ENCODE peak calls at places on chromosome 12, in seven cellular contexts. One of them, this sample, is unnamed.

GRCh38 chr12:56922032-56922431 is 12.2 kb downstream of the SDR9C7 start:
- DNase-seq in OCI-LY7: no peak
- DNase-seq in heart right ventricle: no peak
- DNase-seq in NB4: no peak
- DNase-seq in stomach: no peak
- DNase-seq in foreskin fibroblast: no peak
- DNase-seq in RWPE2: no peak
- DNase-seq in this sample: no peak

GRCh38 chr12:18799140-18799446 is 61.2 kb downstream of the CAPZA3 start:
- DNase-seq in OCI-LY7: no peak
- DNase-seq in heart right ventricle: no peak
- DNase-seq in NB4: no peak
- DNase-seq in stomach: no peak
- DNase-seq in foreskin fibroblast: no peak
- DNase-seq in RWPE2: no peak
- DNase-seq in this sample: no peak

GRCh38 chr12:3122841-3123678 is 45.9 kb downstream of the TSPAN9 start:
- DNase-seq in OCI-LY7: no peak
- DNase-seq in heart right ventricle: peak
- DNase-seq in NB4: no peak
- DNase-seq in stomach: no peak
- DNase-seq in foreskin fibroblast: peak
- DNase-seq in RWPE2: no peak
- DNase-seq in this sample: no peak

GRCh38 chr12:32253154-32253795 is 146.1 kb upstream of the FGD4 start:
- DNase-seq in OCI-LY7: no peak
- DNase-seq in heart right ventricle: no peak
- DNase-seq in NB4: no peak
- DNase-seq in stomach: no peak
- DNase-seq in foreskin fibroblast: no peak
- DNase-seq in RWPE2: no peak
- DNase-seq in this sample: no peak

GRCh38 chr12:53825246-53826081 is 73.7 kb upstream of the CISTR start:
- DNase-seq in OCI-LY7: no peak
- DNase-seq in heart right ventricle: no peak
- DNase-seq in NB4: no peak
- DNase-seq in stomach: peak
- DNase-seq in foreskin fibroblast: peak
- DNase-seq in RWPE2: no peak
- DNase-seq in this sample: no peak

GRCh38 chr12:116556964-116557706 is 2.0 kb upstream of the MAP1LC3B2 start:
- DNase-seq in OCI-LY7: no peak
- DNase-seq in heart right ventricle: no peak
- DNase-seq in NB4: peak
- DNase-seq in stomach: no peak
- DNase-seq in foreskin fibroblast: no peak
- DNase-seq in RWPE2: no peak
- DNase-seq in this sample: no peak

GRCh38 chr12:110023634-110024023 is 24.4 kb downstream of the ANKRD13A start:
- DNase-seq in OCI-LY7: no peak
- DNase-seq in heart right ventricle: no peak
- DNase-seq in NB4: no peak
- DNase-seq in stomach: no peak
- DNase-seq in foreskin fibroblast: no peak
- DNase-seq in RWPE2: no peak
- DNase-seq in this sample: no peak

GRCh38 chr12:30753761-30754382 is 879 bp downstream of the CAPRIN2 start:
- DNase-seq in OCI-LY7: peak
- DNase-seq in heart right ventricle: no peak
- DNase-seq in NB4: no peak
- DNase-seq in stomach: no peak
- DNase-seq in foreskin fibroblast: no peak
- DNase-seq in RWPE2: no peak
- DNase-seq in this sample: peak

GRCh38 chr12:132084681-132085635 is 59.2 kb downstream of the DDX51 start:
- DNase-seq in OCI-LY7: peak
- DNase-seq in heart right ventricle: peak
- DNase-seq in NB4: peak
- DNase-seq in stomach: peak
- DNase-seq in foreskin fibroblast: peak
- DNase-seq in RWPE2: no peak
- DNase-seq in this sample: no peak

GRCh38 chr12:76265424-76266180 is 82.6 kb downstream of the BBS10 start:
- DNase-seq in OCI-LY7: no peak
- DNase-seq in heart right ventricle: no peak
- DNase-seq in NB4: no peak
- DNase-seq in stomach: no peak
- DNase-seq in foreskin fibroblast: no peak
- DNase-seq in RWPE2: no peak
- DNase-seq in this sample: no peak

GRCh38 chr12:124369055-124369900 is 74.4 kb downstream of the RFLNA start:
- DNase-seq in OCI-LY7: no peak
- DNase-seq in heart right ventricle: peak
- DNase-seq in NB4: no peak
- DNase-seq in stomach: peak
- DNase-seq in foreskin fibroblast: peak
- DNase-seq in RWPE2: no peak
- DNase-seq in this sample: no peak

GRCh38 chr12:52395761-52396434 is 10.2 kb downstream of the KRT82 start:
- DNase-seq in OCI-LY7: peak
- DNase-seq in heart right ventricle: no peak
- DNase-seq in NB4: no peak
- DNase-seq in stomach: no peak
- DNase-seq in foreskin fibroblast: peak
- DNase-seq in RWPE2: no peak
- DNase-seq in this sample: no peak

GRCh38 chr12:111616177-111616623 is 17.1 kb upstream of the ATXN2 start:
- DNase-seq in OCI-LY7: no peak
- DNase-seq in heart right ventricle: no peak
- DNase-seq in NB4: no peak
- DNase-seq in stomach: no peak
- DNase-seq in foreskin fibroblast: peak
- DNase-seq in RWPE2: no peak
- DNase-seq in this sample: no peak

GRCh38 chr12:88884600-88884999 is 304.3 kb upstream of the KITLG start:
- DNase-seq in OCI-LY7: no peak
- DNase-seq in heart right ventricle: no peak
- DNase-seq in NB4: no peak
- DNase-seq in stomach: no peak
- DNase-seq in foreskin fibroblast: no peak
- DNase-seq in RWPE2: no peak
- DNase-seq in this sample: no peak

GRCh38 chr12:107484219-107484618 is 201.4 kb upstream of the PWP1 start:
- DNase-seq in OCI-LY7: no peak
- DNase-seq in heart right ventricle: no peak
- DNase-seq in NB4: no peak
- DNase-seq in stomach: no peak
- DNase-seq in foreskin fibroblast: no peak
- DNase-seq in RWPE2: no peak
- DNase-seq in this sample: no peak

GRCh38 chr12:57171668-57172067 is 24.2 kb upstream of the LRP1-AS start:
- DNase-seq in OCI-LY7: no peak
- DNase-seq in heart right ventricle: no peak
- DNase-seq in NB4: no peak
- DNase-seq in stomach: no peak
- DNase-seq in foreskin fibroblast: peak
- DNase-seq in RWPE2: no peak
- DNase-seq in this sample: no peak

GRCh38 chr12:76183459-76184186 is 99.1 kb upstream of the NAP1L1 start:
- DNase-seq in OCI-LY7: no peak
- DNase-seq in heart right ventricle: no peak
- DNase-seq in NB4: peak
- DNase-seq in stomach: no peak
- DNase-seq in foreskin fibroblast: peak
- DNase-seq in RWPE2: peak
- DNase-seq in this sample: peak

GRCh38 chr12:16605666-16606116 is 271 bp downstream of the LMO3 start:
- DNase-seq in OCI-LY7: peak
- DNase-seq in heart right ventricle: no peak
- DNase-seq in NB4: peak
- DNase-seq in stomach: no peak
- DNase-seq in foreskin fibroblast: no peak
- DNase-seq in RWPE2: no peak
- DNase-seq in this sample: no peak

GRCh38 chr12:4858385-4858784 is 51.3 kb upstream of the KCNA1 start:
- DNase-seq in OCI-LY7: peak
- DNase-seq in heart right ventricle: peak
- DNase-seq in NB4: no peak
- DNase-seq in stomach: no peak
- DNase-seq in foreskin fibroblast: no peak
- DNase-seq in RWPE2: no peak
- DNase-seq in this sample: no peak
- TF ChIP-seq CTCF in OCI-LY7: no peak
- TF ChIP-seq CTCF in heart right ventricle: no peak
- TF ChIP-seq CTCF in NB4: no peak
- TF ChIP-seq CTCF in stomach: no peak
- TF ChIP-seq CTCF in foreskin fibroblast: no peak
- TF ChIP-seq CTCF in RWPE2: no peak
- TF ChIP-seq CTCF in this sample: peak

GRCh38 chr12:121596526-121596925 is 15.7 kb upstream of the KDM2B start:
- DNase-seq in OCI-LY7: no peak
- DNase-seq in heart right ventricle: no peak
- DNase-seq in NB4: no peak
- DNase-seq in stomach: no peak
- DNase-seq in foreskin fibroblast: no peak
- DNase-seq in RWPE2: no peak
- DNase-seq in this sample: no peak

GRCh38 chr12:121595520-121595919 is 14.7 kb upstream of the KDM2B start:
- DNase-seq in OCI-LY7: no peak
- DNase-seq in heart right ventricle: no peak
- DNase-seq in NB4: no peak
- DNase-seq in stomach: no peak
- DNase-seq in foreskin fibroblast: no peak
- DNase-seq in RWPE2: no peak
- DNase-seq in this sample: no peak

GRCh38 chr12:121592323-121592722 is 11.5 kb upstream of the KDM2B start:
- DNase-seq in OCI-LY7: no peak
- DNase-seq in heart right ventricle: no peak
- DNase-seq in NB4: no peak
- DNase-seq in stomach: no peak
- DNase-seq in foreskin fibroblast: no peak
- DNase-seq in RWPE2: no peak
- DNase-seq in this sample: no peak

DNA sequence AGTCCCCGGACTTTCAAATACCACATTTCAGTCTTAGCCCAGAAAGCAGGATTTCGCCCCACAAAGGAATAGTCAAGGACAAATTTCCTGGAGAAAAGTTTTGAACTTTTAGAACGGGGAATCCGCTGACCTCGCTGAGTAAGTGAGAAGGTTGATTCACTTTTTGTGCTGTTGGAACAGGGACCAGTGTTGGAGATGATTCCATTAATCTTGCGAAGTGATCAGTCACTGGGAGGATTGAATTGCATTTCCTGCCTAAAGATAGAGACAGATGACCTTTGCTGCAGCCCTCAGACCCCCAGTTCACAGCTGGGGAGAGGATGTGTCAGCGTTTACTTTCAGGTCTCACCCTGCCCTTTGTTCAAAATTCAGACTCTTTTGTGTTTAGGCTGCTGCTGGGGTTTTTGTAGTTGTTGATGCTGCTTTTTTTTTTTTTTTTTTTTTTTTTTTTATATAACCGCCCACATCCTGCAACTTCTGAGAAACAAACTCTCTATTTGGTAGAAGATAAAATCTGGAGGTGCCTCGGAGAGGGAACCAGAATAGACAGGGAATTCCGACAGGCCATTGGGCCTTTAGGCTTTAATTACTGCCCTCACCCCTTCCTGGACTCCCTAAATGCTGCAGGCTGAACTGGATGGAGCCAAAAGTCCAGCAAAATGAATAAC is 9.8 kb upstream of the KDM2B start:
- DNase-seq in OCI-LY7: peak
- DNase-seq in heart right ventricle: no peak
- DNase-seq in NB4: peak
- DNase-seq in stomach: no peak
- DNase-seq in foreskin fibroblast: peak
- DNase-seq in RWPE2: no peak
- DNase-seq in this sample: peak
- H3K4me3 ChIP-seq in OCI-LY7: peak
- H3K4me3 ChIP-seq in heart right ventricle: peak
- H3K4me3 ChIP-seq in NB4: no peak
- H3K4me3 ChIP-seq in stomach: peak
- H3K4me3 ChIP-seq in foreskin fibroblast: peak
- H3K4me3 ChIP-seq in RWPE2: no peak
- H3K4me3 ChIP-seq in this sample: peak

DNA sequence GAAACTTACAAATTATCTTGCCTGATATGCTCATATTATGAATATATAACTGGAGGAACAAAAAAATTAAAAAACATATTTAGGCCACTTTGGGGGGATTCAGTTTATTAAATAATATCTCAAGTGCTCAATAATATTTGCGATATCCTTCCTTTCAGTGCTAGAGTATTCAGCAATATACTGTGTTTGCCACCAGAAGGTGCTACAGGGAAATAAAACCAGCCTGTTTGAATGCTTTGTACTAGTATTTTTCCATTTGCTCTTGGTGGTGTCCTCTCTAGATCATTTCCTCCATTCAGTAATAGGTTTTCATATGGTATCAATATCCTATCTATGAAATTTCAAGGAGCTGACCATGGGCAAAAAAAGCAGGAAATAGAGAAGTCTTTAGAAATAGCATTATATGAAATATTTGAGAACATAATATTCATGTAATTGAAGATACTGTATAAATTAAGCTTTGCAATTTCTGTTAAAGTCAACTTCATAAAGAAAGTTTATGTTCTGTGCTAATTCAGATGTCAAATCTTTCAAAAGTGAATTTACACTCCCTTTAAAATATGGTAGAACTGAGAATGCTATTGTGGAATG is 106.2 kb upstream of the NAV3 start:
- DNase-seq in OCI-LY7: peak
- DNase-seq in heart right ventricle: no peak
- DNase-seq in NB4: peak
- DNase-seq in stomach: no peak
- DNase-seq in foreskin fibroblast: no peak
- DNase-seq in RWPE2: no peak
- DNase-seq in this sample: no peak
- TF ChIP-seq CTCF in OCI-LY7: peak
- TF ChIP-seq CTCF in heart right ventricle: peak
- TF ChIP-seq CTCF in NB4: peak
- TF ChIP-seq CTCF in stomach: peak
- TF ChIP-seq CTCF in foreskin fibroblast: peak
- TF ChIP-seq CTCF in RWPE2: peak
- TF ChIP-seq CTCF in this sample: peak

DNA sequence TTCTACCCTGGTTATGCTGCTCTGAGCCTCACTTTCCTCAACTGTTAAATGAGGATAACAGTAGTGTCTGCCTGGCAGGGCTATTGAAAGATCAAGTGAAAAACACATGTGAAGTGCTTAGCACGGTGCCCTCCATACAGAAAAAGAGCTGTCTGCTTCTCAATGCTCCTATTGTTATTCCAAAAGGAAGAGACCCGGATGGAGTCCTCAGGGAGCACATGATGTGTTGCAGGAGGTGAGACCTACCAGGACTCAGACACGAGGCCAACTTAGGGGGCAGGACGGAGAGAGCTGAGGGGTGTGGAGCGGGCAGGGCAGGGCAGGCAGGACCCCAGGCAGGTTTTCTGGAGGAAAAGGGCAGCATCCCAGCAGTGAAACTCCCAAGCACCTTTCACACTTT is 8.9 kb downstream of the FAIM2 start:
- DNase-seq in OCI-LY7: no peak
- DNase-seq in heart right ventricle: no peak
- DNase-seq in NB4: no peak
- DNase-seq in stomach: no peak
- DNase-seq in foreskin fibroblast: no peak
- DNase-seq in RWPE2: peak
- DNase-seq in this sample: no peak
- H3K4me3 ChIP-seq in OCI-LY7: no peak
- H3K4me3 ChIP-seq in heart right ventricle: no peak
- H3K4me3 ChIP-seq in NB4: no peak
- H3K4me3 ChIP-seq in stomach: no peak
- H3K4me3 ChIP-seq in foreskin fibroblast: no peak
- H3K4me3 ChIP-seq in RWPE2: no peak
- H3K4me3 ChIP-seq in this sample: no peak

This sample was measured in GM12864.